ENCODE peak calls at places on chromosomes 6 and 20, in four cellular contexts. One of them, this sample, is unnamed.

GRCh38 chr6:20034408-20034769 is 177.9 kb downstream of the MBOAT1 start:
- DNase-seq in WTC11: no peak
- DNase-seq in GM12878: no peak
- DNase-seq in K562: peak
- DNase-seq in this sample: no peak

GRCh38 chr6:43509142-43509983 is 783 bp downstream of the LRRC73 start:
- DNase-seq in WTC11: peak
- DNase-seq in GM12878: no peak
- DNase-seq in K562: no peak
- DNase-seq in this sample: peak

GRCh38 chr6:89145461-89145961 is 344 bp upstream of the PM20D2 start:
- DNase-seq in WTC11: no peak
- DNase-seq in GM12878: peak
- DNase-seq in K562: no peak
- DNase-seq in this sample: peak

GRCh38 chr20:36950432-36951197 is 893 bp downstream of the SAMHD1 start:
- DNase-seq in WTC11: peak
- DNase-seq in GM12878: no peak
- DNase-seq in K562: peak
- DNase-seq in this sample: no peak

GRCh38 chr6:13488896-13489237 is 1.5 kb upstream of the GFOD1 start:
- DNase-seq in WTC11: no peak
- DNase-seq in GM12878: no peak
- DNase-seq in K562: no peak
- DNase-seq in this sample: no peak

GRCh38 chr20:7520361-7520760 is 419.9 kb downstream of the HAO1 start:
- DNase-seq in WTC11: no peak
- DNase-seq in GM12878: no peak
- DNase-seq in K562: no peak
- DNase-seq in this sample: no peak

GRCh38 chr6:105310371-105310770 is 92.5 kb downstream of the PREP start:
- DNase-seq in WTC11: no peak
- DNase-seq in GM12878: no peak
- DNase-seq in K562: no peak
- DNase-seq in this sample: no peak

GRCh38 chr6:53439556-53439955 is 90.8 kb upstream of the ELOVL5 start:
- DNase-seq in WTC11: no peak
- DNase-seq in GM12878: no peak
- DNase-seq in K562: no peak
- DNase-seq in this sample: no peak

GRCh38 chr6:24329022-24329421 is 28.8 kb downstream of the DCDC2 start:
- DNase-seq in WTC11: no peak
- DNase-seq in GM12878: no peak
- DNase-seq in K562: no peak
- DNase-seq in this sample: no peak

GRCh38 chr6:54431466-54431865 is 123.2 kb downstream of the TINAG start:
- DNase-seq in WTC11: no peak
- DNase-seq in GM12878: no peak
- DNase-seq in K562: no peak
- DNase-seq in this sample: no peak

GRCh38 chr20:51569815-51570741 is 27.6 kb upstream of the NFATC2 start:
- DNase-seq in WTC11: no peak
- DNase-seq in GM12878: no peak
- DNase-seq in K562: no peak
- DNase-seq in this sample: no peak

GRCh38 chr6:146489489-146489888 is 54.1 kb upstream of the RAB32 start:
- DNase-seq in WTC11: no peak
- DNase-seq in GM12878: no peak
- DNase-seq in K562: no peak
- DNase-seq in this sample: no peak

GRCh38 chr6:146481527-146481926 is 62.1 kb upstream of the RAB32 start:
- DNase-seq in WTC11: no peak
- DNase-seq in GM12878: no peak
- DNase-seq in K562: no peak
- DNase-seq in this sample: no peak

DNA sequence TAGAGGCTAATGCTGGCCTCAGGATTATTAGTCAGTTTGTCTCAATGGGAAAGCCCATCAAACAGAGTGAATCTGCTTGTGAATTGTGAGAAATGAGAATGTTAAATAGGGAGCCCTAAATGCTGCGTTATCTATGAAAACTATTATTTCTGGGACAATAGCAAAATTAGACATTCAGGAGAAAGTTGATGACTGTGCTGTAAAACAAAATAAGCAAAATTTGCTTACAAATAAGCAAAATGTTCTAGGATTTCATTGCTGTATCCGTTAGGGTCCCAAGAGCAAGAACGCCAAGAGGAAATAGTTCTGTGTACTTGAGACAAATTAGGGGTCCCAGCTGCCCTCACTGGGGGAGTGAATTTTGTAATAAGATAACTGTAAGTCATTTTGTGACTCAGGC is 59.2 kb upstream of the RAB32 start:
- DNase-seq in WTC11: no peak
- DNase-seq in GM12878: no peak
- DNase-seq in K562: no peak
- DNase-seq in this sample: no peak
- TF ChIP-seq USF1 in WTC11: no peak
- TF ChIP-seq USF1 in GM12878: no peak
- TF ChIP-seq USF1 in K562: no peak
- TF ChIP-seq USF1 in this sample: no peak

DNA sequence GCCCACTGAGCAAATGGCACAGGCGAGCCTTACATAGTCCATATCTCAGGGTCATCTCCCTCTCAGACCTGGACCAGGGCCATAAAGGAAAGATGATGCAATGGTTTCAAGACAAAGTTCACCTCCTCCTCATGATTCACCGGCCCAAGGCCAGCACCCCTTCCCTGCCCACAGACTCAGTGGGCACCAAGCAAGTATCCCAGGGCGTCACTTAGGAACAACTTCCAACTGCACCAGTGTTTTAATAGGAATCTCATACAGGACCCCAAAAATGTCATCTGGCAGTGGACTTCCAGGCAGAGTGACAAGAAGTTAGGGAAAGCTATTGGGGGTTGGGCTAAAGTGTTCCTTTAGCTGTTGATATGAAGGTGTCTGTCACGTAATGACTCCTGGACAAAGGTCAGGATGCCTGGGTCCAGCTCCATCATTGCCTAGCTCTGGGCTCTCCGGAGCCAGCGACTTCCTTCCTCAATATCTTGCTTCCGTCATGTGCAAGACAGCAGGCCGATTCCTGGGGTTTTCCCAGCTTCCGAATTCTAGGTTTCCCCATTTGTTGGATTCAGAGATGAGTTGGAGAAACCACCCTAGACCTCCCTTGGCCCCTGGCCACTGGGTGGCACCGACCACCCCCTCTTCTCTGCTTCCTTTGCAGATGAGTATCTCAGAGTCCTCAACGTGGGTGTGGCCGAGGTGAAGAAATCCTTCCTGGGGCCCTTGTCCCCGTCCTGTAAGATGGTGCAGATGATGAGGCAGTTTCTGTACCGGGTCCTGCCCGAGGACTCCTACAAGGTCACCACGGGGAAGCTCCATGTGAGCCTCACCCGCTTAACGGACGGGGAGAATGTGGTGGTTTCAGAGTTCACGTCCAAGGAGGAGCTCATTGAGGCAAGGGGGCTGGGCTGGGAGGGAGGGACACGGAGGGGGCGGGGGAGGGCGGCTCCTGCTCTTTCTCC is 21.1 kb downstream of the PNPLA1 start:
- DNase-seq in WTC11: no peak
- DNase-seq in GM12878: no peak
- DNase-seq in K562: peak
- DNase-seq in this sample: no peak
- TF ChIP-seq USF1 in WTC11: no peak
- TF ChIP-seq USF1 in GM12878: no peak
- TF ChIP-seq USF1 in K562: no peak
- TF ChIP-seq USF1 in this sample: no peak

GRCh38 chr6:11315743-11316437 is 83.4 kb upstream of the NEDD9 start:
- DNase-seq in WTC11: no peak
- DNase-seq in GM12878: no peak
- DNase-seq in K562: no peak
- DNase-seq in this sample: no peak
- TF ChIP-seq USF1 in WTC11: no peak
- TF ChIP-seq USF1 in GM12878: no peak
- TF ChIP-seq USF1 in K562: no peak
- TF ChIP-seq USF1 in this sample: peak

GRCh38 chr20:17841751-17842191 is 126.8 kb downstream of the SNX5 start:
- DNase-seq in WTC11: no peak
- DNase-seq in GM12878: no peak
- DNase-seq in K562: no peak
- DNase-seq in this sample: no peak
- TF ChIP-seq USF1 in WTC11: no peak
- TF ChIP-seq USF1 in GM12878: no peak
- TF ChIP-seq USF1 in K562: no peak
- TF ChIP-seq USF1 in this sample: no peak

GRCh38 chr6:56230976-56231566 is 16.3 kb downstream of the COL21A1 start:
- DNase-seq in WTC11: no peak
- DNase-seq in GM12878: no peak
- DNase-seq in K562: no peak
- DNase-seq in this sample: no peak
- TF ChIP-seq USF1 in WTC11: no peak
- TF ChIP-seq USF1 in GM12878: no peak
- TF ChIP-seq USF1 in K562: no peak
- TF ChIP-seq USF1 in this sample: no peak

GRCh38 chr6:26520840-26521484 is 17.2 kb upstream of the HMGN4 start:
- DNase-seq in WTC11: peak
- DNase-seq in GM12878: no peak
- DNase-seq in K562: peak
- DNase-seq in this sample: peak

GRCh38 chr6:26524722-26525360 is 13.3 kb upstream of the HMGN4 start:
- DNase-seq in WTC11: no peak
- DNase-seq in GM12878: no peak
- DNase-seq in K562: no peak
- DNase-seq in this sample: no peak

GRCh38 chr6:26519359-26519758 is 18.8 kb upstream of the HMGN4 start:
- DNase-seq in WTC11: no peak
- DNase-seq in GM12878: no peak
- DNase-seq in K562: no peak
- DNase-seq in this sample: no peak

GRCh38 chr6:26520088-26520839 is 17.9 kb upstream of the HMGN4 start:
- DNase-seq in WTC11: peak
- DNase-seq in GM12878: no peak
- DNase-seq in K562: no peak
- DNase-seq in this sample: no peak

GRCh38 chr6:26521485-26522391 is 16.4 kb upstream of the HMGN4 start:
- DNase-seq in WTC11: peak
- DNase-seq in GM12878: no peak
- DNase-seq in K562: peak
- DNase-seq in this sample: peak
- TF ChIP-seq USF1 in WTC11: peak
- TF ChIP-seq USF1 in GM12878: no peak
- TF ChIP-seq USF1 in K562: peak
- TF ChIP-seq USF1 in this sample: no peak

DNA sequence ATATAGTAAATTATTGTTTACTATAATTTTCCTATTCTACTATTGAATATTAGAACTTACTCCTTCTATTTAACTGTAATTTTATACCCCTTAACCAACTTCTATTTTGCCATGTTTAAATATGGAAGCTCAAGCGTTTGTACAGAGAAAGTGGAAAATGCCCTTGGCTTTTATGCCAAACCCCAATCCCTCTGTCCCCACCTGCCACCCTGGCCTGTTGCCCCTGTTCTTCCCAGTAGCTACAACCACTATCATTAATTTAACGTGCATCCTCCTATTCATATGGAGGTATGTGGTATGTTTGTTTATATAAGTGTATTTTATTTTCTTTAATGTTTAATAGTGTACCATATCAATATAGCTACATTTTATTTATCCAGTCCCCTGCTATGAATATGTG is 58.1 kb downstream of the ASXL1 start:
- DNase-seq in WTC11: no peak
- DNase-seq in GM12878: no peak
- DNase-seq in K562: no peak
- DNase-seq in this sample: no peak
- TF ChIP-seq USF1 in WTC11: no peak
- TF ChIP-seq USF1 in GM12878: no peak
- TF ChIP-seq USF1 in K562: no peak
- TF ChIP-seq USF1 in this sample: no peak